ENCODE peak calls at places on chromosomes 4 and X, in seven cellular contexts. U, N, Q, J, K, E and C are unnamed samples.

GRCh38 chrX:153708415-153708814 is 15.8 kb downstream of the BCAP31 start:
- DNase-seq in K (peak; percentile 81), E (peak; percentile 92), Q (no peak), U (peak; percentile 78), J (peak; percentile 71), N (no peak), C (peak; percentile 84)

GRCh38 chr4:6331018-6331417 is 61.4 kb downstream of the WFS1 start:
- DNase-seq in J (peak; percentile 23), E (no peak), U (no peak), Q (no peak), K (no peak), N (no peak), C (peak; percentile 43)

GRCh38 chr4:85952982-85953650 is 406.7 kb downstream of the MAPK10 start:
- DNase-seq in J (no peak), K (no peak), U (no peak), E (no peak), N (no peak), Q (no peak), C (no peak)

GRCh38 chr4:110032603-110033002 is 119.9 kb downstream of the EGF start:
- DNase-seq in U (no peak), E (no peak), N (no peak), J (no peak), Q (no peak), K (no peak), C (no peak)

GRCh38 chrX:40120838-40121580 is 23.3 kb upstream of the BCOR start:
- DNase-seq in K (no peak), J (no peak), Q (no peak), N (no peak), E (no peak), U (no peak), C (no peak)

GRCh38 chr4:5710962-5711478 is at the start of gene EVC:
- DNase-seq in J (peak; percentile 89), U (peak; percentile 90), K (no peak), Q (no peak), E (peak; percentile 66), N (no peak), C (peak; percentile 42)

GRCh38 chrX:9882669-9883446 is 84.3 kb upstream of the CLDN34 start:
- DNase-seq in K (no peak), U (peak; percentile 68), Q (no peak), N (no peak), J (no peak), E (no peak), C (no peak)

GRCh38 chrX:12949927-12950656 is 24.8 kb upstream of the TMSB4X start:
- DNase-seq in K (no peak), U (peak; percentile 78), Q (peak; percentile 88), N (peak; percentile 77), J (peak; percentile 72), E (peak; percentile 64), C (no peak)

GRCh38 chr4:2691952-2692435 is 64.1 kb downstream of the TNIP2 start:
- DNase-seq in J (no peak), N (no peak), E (no peak), Q (no peak), U (no peak), K (no peak), C (no peak)

GRCh38 chr4:5851637-5852036 is 41.2 kb downstream of the CRMP1 start:
- DNase-seq in J (no peak), U (no peak), K (no peak), Q (no peak), N (no peak), E (no peak), C (no peak)

GRCh38 chr4:138344064-138344463 is 101.9 kb upstream of the SLC7A11 start:
- DNase-seq in N (no peak), J (no peak), K (no peak), E (no peak), Q (no peak), U (no peak), C (no peak)

GRCh38 chr4:37502070-37502469 is 184.1 kb downstream of the RELL1 start:
- DNase-seq in E (no peak), N (no peak), Q (no peak), U (no peak), J (no peak), K (no peak), C (no peak)
- H3K9me3 ChIP-seq in E (no peaks in the 10 kb centered on the region), N (no peaks in the 10 kb centered on the region), Q (no peaks in the 10 kb centered on the region), U (no peaks in the 10 kb centered on the region), J (no peaks in the 10 kb centered on the region), K (peaks cover 6% of the 10 kb centered on the region), C (no peaks in the 10 kb centered on the region)

GRCh38 chr4:159267940-159268327 is 165.1 kb downstream of the RAPGEF2 start:
- DNase-seq in E (no peak), U (no peak), Q (no peak), N (no peak), K (no peak), J (no peak), C (no peak)
- H3K4me1 ChIP-seq in E (peaks cover 8% of the 10 kb centered on the region), U (peaks cover 22% of the 10 kb centered on the region), Q (no peaks in the 10 kb centered on the region), N (no peaks in the 10 kb centered on the region), K (peaks cover 10% of the 10 kb centered on the region), J (peaks cover 84% of the 10 kb centered on the region), C (peaks cover 44% of the 10 kb centered on the region)

DNA sequence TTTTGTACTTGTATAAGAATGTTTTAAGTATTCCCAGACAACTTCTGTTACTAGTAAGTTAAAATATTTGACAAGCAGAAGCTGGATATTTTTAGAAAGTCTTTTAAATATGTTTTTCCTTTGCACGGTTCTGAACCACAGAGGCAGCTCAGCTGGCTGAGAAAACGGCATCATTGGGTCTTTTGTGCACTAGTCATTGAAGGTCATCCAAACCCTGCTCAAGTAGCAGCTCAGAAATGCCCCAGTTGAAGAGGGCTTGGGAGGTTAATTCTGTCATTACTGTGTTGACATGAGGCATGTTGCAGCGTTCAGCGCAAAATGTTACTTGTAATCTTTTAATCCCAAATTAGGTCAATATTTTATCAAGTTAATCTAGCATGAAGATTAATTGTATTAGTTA is 383.7 kb upstream of the FAM241A start:
- DNase-seq in U (no peak), E (no peak), J (no peak), K (no peak), N (no peak), Q (no peak), C (no peak)
- H3K27me3 ChIP-seq in U (no peaks in the 10 kb centered on the region), E (no peaks in the 10 kb centered on the region), J (no peaks in the 10 kb centered on the region), K (no peaks in the 10 kb centered on the region), N (no peaks in the 10 kb centered on the region), Q (no peaks in the 10 kb centered on the region), C (no peaks in the 10 kb centered on the region)

DNA sequence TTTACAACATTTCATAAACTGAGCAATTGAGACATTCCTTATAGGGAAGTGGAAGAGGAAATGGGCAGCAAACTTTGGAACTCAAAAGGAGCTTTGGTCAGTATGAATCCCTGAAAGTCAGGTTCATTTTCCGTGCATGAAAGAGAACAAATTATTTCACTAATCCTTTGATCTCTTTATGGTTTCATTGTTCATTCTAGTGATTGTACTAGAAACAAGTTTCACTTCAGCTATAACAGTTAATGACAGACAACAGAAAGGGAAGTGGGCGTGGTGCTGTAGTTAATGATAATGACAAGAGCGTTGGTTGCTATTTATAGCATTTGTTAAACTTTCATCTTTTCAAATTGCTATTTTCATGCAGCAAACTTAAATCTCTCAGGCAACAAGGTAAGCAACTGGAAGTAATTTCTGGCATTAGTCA is 98.3 kb downstream of the AREG start:
- DNase-seq in Q (no peak), E (no peak), K (peak; percentile 53), U (no peak), J (no peak), N (no peak), C (no peak)
- H3K9me3 ChIP-seq in Q (no peaks in the 10 kb centered on the region), E (no peaks in the 10 kb centered on the region), K (no peaks in the 10 kb centered on the region), U (no peaks in the 10 kb centered on the region), J (no peaks in the 10 kb centered on the region), N (no peaks in the 10 kb centered on the region), C (no peaks in the 10 kb centered on the region)